ENCODE peak calls at places on chromosome 3, in five cellular contexts. One of them, this sample, is unnamed. For H3K9me3, the result is how much of the 10 kb centered on the place peaks cover.

GRCh38 chr3:141476033-141476432 is 10.8 kb upstream of the RASA2 start:
- DNase-seq in upper lobe of left lung: no peak
- DNase-seq in ovary: no peak
- DNase-seq in mesenchymal stem cell: no peak
- DNase-seq in stomach: no peak
- DNase-seq in this sample: no peak

GRCh38 chr3:172134352-172134751 is 95.0 kb downstream of the FNDC3B start:
- DNase-seq in upper lobe of left lung: no peak
- DNase-seq in ovary: no peak
- DNase-seq in mesenchymal stem cell: peak
- DNase-seq in stomach: no peak
- DNase-seq in this sample: no peak

GRCh38 chr3:195847061-195847950 is 35.6 kb upstream of the MUC4 start:
- DNase-seq in upper lobe of left lung: peak
- DNase-seq in ovary: no peak
- DNase-seq in mesenchymal stem cell: peak
- DNase-seq in stomach: peak
- DNase-seq in this sample: peak

GRCh38 chr3:23489338-23490158 is 286.4 kb downstream of the UBE2E2 start:
- DNase-seq in upper lobe of left lung: no peak
- DNase-seq in ovary: no peak
- DNase-seq in mesenchymal stem cell: peak
- DNase-seq in stomach: no peak
- DNase-seq in this sample: no peak

GRCh38 chr3:194632983-194633348 is 253 bp downstream of the TMEM44 start:
- DNase-seq in upper lobe of left lung: no peak
- DNase-seq in ovary: peak
- DNase-seq in mesenchymal stem cell: peak
- DNase-seq in stomach: no peak
- DNase-seq in this sample: peak

GRCh38 chr3:100047455-100048141 is 66.7 kb downstream of the FILIP1L start:
- DNase-seq in upper lobe of left lung: no peak
- DNase-seq in ovary: no peak
- DNase-seq in mesenchymal stem cell: peak
- DNase-seq in stomach: no peak
- DNase-seq in this sample: no peak

GRCh38 chr3:42376397-42376798 is 34.0 kb downstream of the LYZL4 start:
- DNase-seq in upper lobe of left lung: no peak
- DNase-seq in ovary: no peak
- DNase-seq in mesenchymal stem cell: peak
- DNase-seq in stomach: no peak
- DNase-seq in this sample: peak

GRCh38 chr3:197573048-197573767 is 17.4 kb upstream of the BDH1 start:
- DNase-seq in upper lobe of left lung: no peak
- DNase-seq in ovary: no peak
- DNase-seq in mesenchymal stem cell: no peak
- DNase-seq in stomach: no peak
- DNase-seq in this sample: no peak

GRCh38 chr3:8497582-8497981 is 4.0 kb upstream of the LMCD1 start:
- DNase-seq in upper lobe of left lung: no peak
- DNase-seq in ovary: no peak
- DNase-seq in mesenchymal stem cell: peak
- DNase-seq in stomach: no peak
- DNase-seq in this sample: no peak

GRCh38 chr3:55690746-55691540 is 203.8 kb upstream of the WNT5A start:
- DNase-seq in upper lobe of left lung: no peak
- DNase-seq in ovary: no peak
- DNase-seq in mesenchymal stem cell: no peak
- DNase-seq in stomach: no peak
- DNase-seq in this sample: no peak

GRCh38 chr3:22284559-22284958 is 533.5 kb upstream of the ZNF385D start:
- DNase-seq in upper lobe of left lung: no peak
- DNase-seq in ovary: no peak
- DNase-seq in mesenchymal stem cell: peak
- DNase-seq in stomach: no peak
- DNase-seq in this sample: no peak

GRCh38 chr3:42031808-42032475 is 59.2 kb upstream of the TRAK1 start:
- DNase-seq in upper lobe of left lung: no peak
- DNase-seq in ovary: peak
- DNase-seq in mesenchymal stem cell: peak
- DNase-seq in stomach: no peak
- DNase-seq in this sample: no peak

GRCh38 chr3:189580190-189580589 is 51.0 kb upstream of the TP63 start:
- DNase-seq in upper lobe of left lung: no peak
- DNase-seq in ovary: no peak
- DNase-seq in mesenchymal stem cell: no peak
- DNase-seq in stomach: no peak
- DNase-seq in this sample: no peak

GRCh38 chr3:100957407-100958100 is 35.7 kb downstream of the ABI3BP start:
- DNase-seq in upper lobe of left lung: no peak
- DNase-seq in ovary: no peak
- DNase-seq in mesenchymal stem cell: no peak
- DNase-seq in stomach: no peak
- DNase-seq in this sample: no peak

GRCh38 chr3:108030915-108031425 is 59.9 kb downstream of the CD47 start:
- DNase-seq in upper lobe of left lung: no peak
- DNase-seq in ovary: no peak
- DNase-seq in mesenchymal stem cell: no peak
- DNase-seq in stomach: no peak
- DNase-seq in this sample: no peak

GRCh38 chr3:124563376-124563775 is 166.9 kb upstream of the UMPS start:
- DNase-seq in upper lobe of left lung: no peak
- DNase-seq in ovary: no peak
- DNase-seq in mesenchymal stem cell: peak
- DNase-seq in stomach: peak
- DNase-seq in this sample: no peak

GRCh38 chr3:144031938-144032337 is 60.3 kb downstream of the DIPK2A start:
- DNase-seq in upper lobe of left lung: no peak
- DNase-seq in ovary: peak
- DNase-seq in mesenchymal stem cell: no peak
- DNase-seq in stomach: peak
- DNase-seq in this sample: peak

GRCh38 chr3:159032311-159032710 is 230.5 kb downstream of the MFSD1 start:
- DNase-seq in upper lobe of left lung: no peak
- DNase-seq in ovary: no peak
- DNase-seq in mesenchymal stem cell: no peak
- DNase-seq in stomach: no peak
- DNase-seq in this sample: no peak

GRCh38 chr3:81726132-81726531 is 35.3 kb downstream of the GBE1 start:
- DNase-seq in upper lobe of left lung: no peak
- DNase-seq in ovary: no peak
- DNase-seq in mesenchymal stem cell: peak
- DNase-seq in stomach: no peak
- DNase-seq in this sample: no peak

GRCh38 chr3:161977063-161977462 is 480.5 kb downstream of the OTOL1 start:
- DNase-seq in upper lobe of left lung: no peak
- DNase-seq in ovary: no peak
- DNase-seq in mesenchymal stem cell: peak
- DNase-seq in stomach: no peak
- DNase-seq in this sample: no peak

GRCh38 chr3:71579934-71580318 is 3.6 kb downstream of the FOXP1 start:
- DNase-seq in upper lobe of left lung: no peak
- DNase-seq in ovary: no peak
- DNase-seq in mesenchymal stem cell: peak
- DNase-seq in stomach: no peak
- DNase-seq in this sample: no peak

GRCh38 chr3:125322166-125322565 is 53.0 kb downstream of the ZNF148 start:
- DNase-seq in upper lobe of left lung: no peak
- DNase-seq in ovary: no peak
- DNase-seq in mesenchymal stem cell: no peak
- DNase-seq in stomach: no peak
- DNase-seq in this sample: no peak

GRCh38 chr3:195388380-195388779 is 54.4 kb downstream of the ACAP2 start:
- DNase-seq in upper lobe of left lung: no peak
- DNase-seq in ovary: no peak
- DNase-seq in mesenchymal stem cell: no peak
- DNase-seq in stomach: no peak
- DNase-seq in this sample: no peak

GRCh38 chr3:134708671-134709070 is 57.8 kb upstream of the KY start:
- DNase-seq in upper lobe of left lung: no peak
- DNase-seq in ovary: no peak
- DNase-seq in mesenchymal stem cell: no peak
- DNase-seq in stomach: no peak
- DNase-seq in this sample: no peak

GRCh38 chr3:52176951-52177700 is 20.8 kb upstream of the ALAS1 start:
- DNase-seq in upper lobe of left lung: no peak
- DNase-seq in ovary: no peak
- DNase-seq in mesenchymal stem cell: no peak
- DNase-seq in stomach: peak
- DNase-seq in this sample: no peak

GRCh38 chr3:149367021-149367840 is 10.2 kb downstream of the TM4SF1 start:
- DNase-seq in upper lobe of left lung: no peak
- DNase-seq in ovary: no peak
- DNase-seq in mesenchymal stem cell: peak
- DNase-seq in stomach: no peak
- DNase-seq in this sample: no peak

GRCh38 chr3:46681387-46681786 is 12.1 kb downstream of the ALS2CL start:
- DNase-seq in upper lobe of left lung: no peak
- DNase-seq in ovary: no peak
- DNase-seq in mesenchymal stem cell: no peak
- DNase-seq in stomach: no peak
- DNase-seq in this sample: no peak

GRCh38 chr3:103295974-103296570 is 861.3 kb downstream of the ZPLD1 start:
- DNase-seq in upper lobe of left lung: no peak
- DNase-seq in ovary: no peak
- DNase-seq in mesenchymal stem cell: peak
- DNase-seq in stomach: no peak
- DNase-seq in this sample: no peak

GRCh38 chr3:66592927-66593625 is 92.3 kb upstream of the LRIG1 start:
- DNase-seq in upper lobe of left lung: no peak
- DNase-seq in ovary: no peak
- DNase-seq in mesenchymal stem cell: peak
- DNase-seq in stomach: no peak
- DNase-seq in this sample: no peak

GRCh38 chr3:46383211-46383945 is 12.6 kb downstream of the CCR5 start:
- DNase-seq in upper lobe of left lung: no peak
- DNase-seq in ovary: no peak
- DNase-seq in mesenchymal stem cell: no peak
- DNase-seq in stomach: peak
- DNase-seq in this sample: peak

GRCh38 chr3:161559177-161559998 is 62.8 kb downstream of the OTOL1 start:
- DNase-seq in upper lobe of left lung: no peak
- DNase-seq in ovary: no peak
- DNase-seq in mesenchymal stem cell: peak
- DNase-seq in stomach: no peak
- DNase-seq in this sample: no peak

GRCh38 chr3:160473978-160474377 is 24.4 kb upstream of the TRIM59 start:
- DNase-seq in upper lobe of left lung: no peak
- DNase-seq in ovary: no peak
- DNase-seq in mesenchymal stem cell: no peak
- DNase-seq in stomach: no peak
- DNase-seq in this sample: no peak

GRCh38 chr3:78863294-78864203 is 904.2 kb downstream of the ROBO1 start:
- DNase-seq in upper lobe of left lung: no peak
- DNase-seq in ovary: no peak
- DNase-seq in mesenchymal stem cell: no peak
- DNase-seq in stomach: no peak
- DNase-seq in this sample: no peak

GRCh38 chr3:116740293-116740692 is 30.7 kb downstream of the TUSC7 start:
- DNase-seq in upper lobe of left lung: no peak
- DNase-seq in ovary: no peak
- DNase-seq in mesenchymal stem cell: no peak
- DNase-seq in stomach: no peak
- DNase-seq in this sample: no peak

GRCh38 chr3:138349926-138350665 is 1.7 kb downstream of the MRAS start:
- DNase-seq in upper lobe of left lung: no peak
- DNase-seq in ovary: peak
- DNase-seq in mesenchymal stem cell: peak
- DNase-seq in stomach: no peak
- DNase-seq in this sample: no peak

GRCh38 chr3:28348637-28349396 is at the start of the genes AZI2 and ZCWPW2:
- DNase-seq in upper lobe of left lung: peak
- DNase-seq in ovary: peak
- DNase-seq in mesenchymal stem cell: peak
- DNase-seq in stomach: peak
- DNase-seq in this sample: peak

GRCh38 chr3:28343144-28343543 is 5.4 kb upstream of the ZCWPW2 start:
- DNase-seq in upper lobe of left lung: no peak
- DNase-seq in ovary: no peak
- DNase-seq in mesenchymal stem cell: no peak
- DNase-seq in stomach: no peak
- DNase-seq in this sample: no peak

GRCh38 chr3:28348286-28348636 is 260 bp upstream of the ZCWPW2 start:
- DNase-seq in upper lobe of left lung: no peak
- DNase-seq in ovary: no peak
- DNase-seq in mesenchymal stem cell: no peak
- DNase-seq in stomach: no peak
- DNase-seq in this sample: peak

GRCh38 chr3:28347374-28348285 is 891 bp upstream of the ZCWPW2 start:
- DNase-seq in upper lobe of left lung: no peak
- DNase-seq in ovary: no peak
- DNase-seq in mesenchymal stem cell: peak
- DNase-seq in stomach: no peak
- DNase-seq in this sample: no peak

DNA sequence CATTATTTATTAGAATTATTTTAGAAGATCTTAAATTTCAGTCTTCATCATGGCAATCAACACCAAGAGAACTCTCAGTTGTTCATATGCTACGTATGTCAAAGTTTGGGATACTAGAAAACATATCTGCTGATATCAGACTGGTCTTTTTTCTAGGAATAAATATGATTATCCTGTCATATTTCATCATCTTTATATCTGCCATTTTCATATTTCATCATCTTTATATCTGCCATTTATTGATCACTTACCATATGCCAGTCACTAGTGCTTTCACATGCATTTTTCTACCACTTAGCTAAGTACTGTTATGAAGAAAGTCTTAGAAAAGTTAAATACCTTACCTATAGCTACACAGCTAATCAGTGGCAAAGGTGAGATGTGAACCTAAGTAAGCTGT is 2.8 kb upstream of the ZCWPW2 start:
- DNase-seq in upper lobe of left lung: no peak
- DNase-seq in ovary: no peak
- DNase-seq in mesenchymal stem cell: no peak
- DNase-seq in stomach: no peak
- DNase-seq in this sample: no peak
- H3K4me3 ChIP-seq in upper lobe of left lung: no peak
- H3K4me3 ChIP-seq in ovary: no peak
- H3K4me3 ChIP-seq in mesenchymal stem cell: no peak
- H3K4me3 ChIP-seq in stomach: peak
- H3K4me3 ChIP-seq in this sample: no peak

GRCh38 chr3:111496894-111497559 is 45.0 kb upstream of the CD96 start:
- DNase-seq in upper lobe of left lung: no peak
- DNase-seq in ovary: no peak
- DNase-seq in mesenchymal stem cell: no peak
- DNase-seq in stomach: no peak
- DNase-seq in this sample: peak
- H3K9me3 ChIP-seq in upper lobe of left lung: under half
- H3K9me3 ChIP-seq in ovary: under half
- H3K9me3 ChIP-seq in mesenchymal stem cell: under half
- H3K9me3 ChIP-seq in stomach: under half
- H3K9me3 ChIP-seq in this sample: under half

GRCh38 chr3:82741346-82741745 is 979.9 kb upstream of the GBE1 start:
- DNase-seq in upper lobe of left lung: no peak
- DNase-seq in ovary: no peak
- DNase-seq in mesenchymal stem cell: no peak
- DNase-seq in stomach: no peak
- DNase-seq in this sample: no peak
- H3K4me3 ChIP-seq in upper lobe of left lung: no peak
- H3K4me3 ChIP-seq in ovary: no peak
- H3K4me3 ChIP-seq in mesenchymal stem cell: no peak
- H3K4me3 ChIP-seq in stomach: no peak
- H3K4me3 ChIP-seq in this sample: no peak

GRCh38 chr3:396293-396692 is 199.7 kb downstream of the CHL1 start:
- DNase-seq in upper lobe of left lung: no peak
- DNase-seq in ovary: no peak
- DNase-seq in mesenchymal stem cell: no peak
- DNase-seq in stomach: no peak
- DNase-seq in this sample: no peak
- H3K9me3 ChIP-seq in upper lobe of left lung: under half
- H3K9me3 ChIP-seq in ovary: under half
- H3K9me3 ChIP-seq in mesenchymal stem cell: under half
- H3K9me3 ChIP-seq in stomach: under half
- H3K9me3 ChIP-seq in this sample: under half